ENCODE peak calls at places on chromosome 6, in nine cellular contexts. O, V, D, C, L, E, Z, G and M are unnamed samples.

GRCh38 chr6:105161411-105161810 is 18.4 kb downstream of the POPDC3 start:
- DNase-seq in Z (no peak), D (no peak), L (no peak), E (no peak), V (no peak), C (no peak), O (no peak), G (no peak), M (no peak)

GRCh38 chr6:116465246-116465645 is 4.1 kb downstream of the CALHM6 start:
- DNase-seq in V (no peak), L (no peak), O (no peak), Z (no peak), C (no peak), G (no peak), E (peak), D (no peak), M (no peak)

GRCh38 chr6:63783096-63783495 is 147.5 kb downstream of the PHF3 start:
- DNase-seq in E (no peak), Z (no peak), C (no peak), G (peak), D (no peak), O (no peak), V (no peak), L (no peak), M (no peak)

GRCh38 chr6:128124713-128125112 is 223.9 kb upstream of the THEMIS start:
- DNase-seq in L (peak), O (no peak), V (no peak), D (no peak), E (no peak), Z (no peak), C (no peak), G (no peak), M (no peak)

GRCh38 chr6:157536218-157536534 is 155.2 kb downstream of the ZDHHC14 start:
- DNase-seq in Z (no peak), D (no peak), V (no peak), O (no peak), C (no peak), G (no peak), L (no peak), E (no peak), M (no peak)

GRCh38 chr6:129555206-129555832 is 154.7 kb downstream of the ARHGAP18 start:
- DNase-seq in D (no peak), Z (no peak), V (no peak), C (no peak), L (peak), G (no peak), O (no peak), E (no peak), M (no peak)

GRCh38 chr6:125732398-125732797 is 17.0 kb upstream of the HEY2 start:
- DNase-seq in Z (no peak), E (no peak), V (no peak), G (no peak), L (no peak), D (no peak), C (no peak), O (no peak), M (no peak)

GRCh38 chr6:149443411-149444181 is 41.2 kb downstream of the ZC3H12D start:
- DNase-seq in C (no peak), O (no peak), G (no peak), V (no peak), E (no peak), L (peak), Z (no peak), D (no peak), M (no peak)

GRCh38 chr6:46262928-46263708 is 92.3 kb upstream of the ENPP5 start:
- DNase-seq in E (no peak), D (no peak), V (no peak), Z (no peak), C (no peak), G (no peak), L (no peak), O (no peak), M (no peak)

GRCh38 chr6:99912657-99913056 is 81.4 kb downstream of the MCHR2 start:
- DNase-seq in L (no peak), C (no peak), D (no peak), O (no peak), E (no peak), G (no peak), V (no peak), Z (no peak), M (no peak)

GRCh38 chr6:195861-196360 is 96.4 kb upstream of the DUSP22 start:
- DNase-seq in V (no peak), E (peak), L (no peak), O (no peak), Z (no peak), G (no peak), D (no peak), C (no peak), M (no peak)

GRCh38 chr6:30985490-30985889 is 2.0 kb downstream of the MUC21 start:
- DNase-seq in L (no peak), Z (no peak), D (no peak), V (no peak), C (no peak), E (no peak), O (no peak), G (no peak), M (no peak)

GRCh38 chr6:127367023-127367375 is 23.6 kb upstream of the ECHDC1 start:
- DNase-seq in D (no peak), C (no peak), L (peak), E (no peak), Z (no peak), G (no peak), V (no peak), O (no peak), M (no peak)

GRCh38 chr6:4819706-4820283 is 43.6 kb downstream of the CDYL start:
- DNase-seq in D (no peak), C (no peak), E (no peak), V (no peak), O (no peak), G (no peak), Z (no peak), L (no peak), M (no peak)

GRCh38 chr6:157946865-157947532 is 34.7 kb upstream of the SYNJ2 start:
- DNase-seq in L (no peak), Z (no peak), V (no peak), O (no peak), C (no peak), G (no peak), D (no peak), E (no peak), M (no peak)

GRCh38 chr6:126063512-126064146 is 77.3 kb downstream of the TRMT11 start:
- DNase-seq in D (no peak), G (no peak), V (peak), L (peak), E (no peak), Z (no peak), O (no peak), C (peak), M (no peak)

GRCh38 chr6:293185-294174 is 1.2 kb downstream of the DUSP22 start:
- DNase-seq in V (no peak), D (no peak), E (no peak), G (peak), O (peak), C (peak), L (peak), Z (no peak), M (no peak)

GRCh38 chr6:149899926-149900619 is 2.2 kb upstream of the RAET1E start:
- DNase-seq in L (no peak), E (no peak), C (no peak), O (no peak), Z (peak), V (no peak), D (no peak), G (no peak), M (no peak)

GRCh38 chr6:137402143-137402542 is 92.1 kb downstream of the OLIG3 start:
- DNase-seq in D (no peak), O (no peak), V (no peak), E (no peak), Z (no peak), C (no peak), L (no peak), G (no peak), M (no peak)

GRCh38 chr6:31559958-31560696 is 12.0 kb upstream of the LTA start:
- DNase-seq in C (no peak), D (no peak), G (peak), V (no peak), O (peak), Z (no peak), E (peak), L (peak), M (peak)

GRCh38 chr6:52363222-52363867 is 1.4 kb downstream of the PAQR8 start:
- DNase-seq in O (no peak), C (no peak), D (no peak), L (no peak), E (no peak), V (no peak), G (no peak), Z (no peak), M (no peak)

GRCh38 chr6:122322824-122323223 is 76.6 kb upstream of the HSF2 start:
- DNase-seq in O (no peak), G (no peak), E (no peak), D (no peak), Z (no peak), V (no peak), L (peak), C (no peak), M (no peak)

GRCh38 chr6:14889698-14890593 is 355.9 kb upstream of the JARID2 start:
- DNase-seq in D (no peak), C (no peak), G (no peak), E (no peak), L (no peak), O (no peak), V (no peak), Z (no peak), M (no peak)

GRCh38 chr6:8064638-8065518 is 689 bp upstream of the BLOC1S5 start:
- DNase-seq in G (no peak), Z (no peak), L (no peak), E (no peak), O (no peak), V (no peak), D (no peak), C (no peak), M (no peak)

GRCh38 chr6:10951675-10952282 is 64.9 kb downstream of the SYCP2L start:
- DNase-seq in G (no peak), C (no peak), O (no peak), L (peak), V (no peak), E (no peak), Z (no peak), D (no peak), M (peak)

GRCh38 chr6:153231048-153231635 is 100.1 kb upstream of the RGS17 start:
- DNase-seq in V (peak), C (peak), G (peak), O (peak), Z (no peak), L (peak), D (peak), E (peak), M (peak)

GRCh38 chr6:106117579-106117978 is 31.4 kb downstream of the PRDM1 start:
- DNase-seq in D (no peak), Z (no peak), C (no peak), O (no peak), L (no peak), G (no peak), E (no peak), V (no peak), M (no peak)

GRCh38 chr6:166940643-166941068 is 15.7 kb downstream of the RNASET2 start:
- DNase-seq in O (no peak), E (no peak), Z (no peak), G (no peak), L (no peak), V (no peak), C (no peak), D (no peak), M (no peak)

DNA sequence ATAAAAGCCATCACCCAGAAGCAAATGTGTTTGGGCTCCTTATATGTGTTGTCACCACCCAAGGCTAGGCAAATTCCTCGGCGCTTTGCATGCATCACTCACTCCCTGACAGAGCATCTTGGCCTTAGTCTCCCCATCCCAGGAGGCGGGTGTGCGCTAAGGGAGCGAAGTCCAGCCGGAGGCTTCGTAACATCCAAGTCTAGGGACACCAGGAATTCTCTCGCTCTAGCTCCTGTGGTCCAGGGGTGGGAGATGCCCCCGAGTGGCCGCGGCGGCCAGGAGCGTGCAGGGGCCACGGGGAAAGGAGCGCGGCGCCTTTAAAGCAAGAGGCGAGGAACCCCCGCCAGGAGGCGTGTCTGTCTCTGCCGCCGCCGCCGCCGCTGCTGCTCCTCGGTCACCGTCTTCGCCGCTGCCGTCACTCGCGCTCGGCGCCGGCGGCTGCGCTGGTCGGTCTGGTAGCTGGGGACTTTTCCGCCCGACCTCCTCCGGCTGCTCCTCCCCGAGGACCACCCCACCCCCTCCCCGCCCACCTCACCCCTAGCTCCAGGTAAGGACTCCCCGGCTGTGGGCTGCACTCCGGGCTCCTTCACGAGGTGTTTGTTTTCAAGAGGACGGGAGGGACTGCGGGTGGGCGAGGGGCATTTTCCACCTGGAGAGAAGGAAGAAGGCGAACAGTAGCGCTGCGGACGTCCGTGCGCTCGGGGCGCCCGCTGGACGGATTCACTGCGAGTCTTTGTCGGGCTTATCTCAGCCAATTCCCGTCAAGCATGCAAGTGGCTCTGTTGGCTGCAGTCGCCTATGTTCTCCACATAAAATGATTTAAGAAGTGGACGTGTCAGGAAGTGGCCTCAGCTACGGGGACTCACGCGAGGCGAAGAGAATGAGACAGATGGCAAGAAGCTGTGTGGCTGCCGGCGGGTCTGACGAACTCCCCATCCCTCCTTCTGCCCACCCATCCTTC is at the start of gene GRIK2:
- DNase-seq in E (no peak), C (peak), D (peak), Z (no peak), V (no peak), G (peak), L (peak), O (peak), M (peak)
- TF ChIP-seq CTCF in E (no peak), C (peak), D (peak), Z (no peak), V (peak), G (peak), L (peak), O (peak), M (peak)

DNA sequence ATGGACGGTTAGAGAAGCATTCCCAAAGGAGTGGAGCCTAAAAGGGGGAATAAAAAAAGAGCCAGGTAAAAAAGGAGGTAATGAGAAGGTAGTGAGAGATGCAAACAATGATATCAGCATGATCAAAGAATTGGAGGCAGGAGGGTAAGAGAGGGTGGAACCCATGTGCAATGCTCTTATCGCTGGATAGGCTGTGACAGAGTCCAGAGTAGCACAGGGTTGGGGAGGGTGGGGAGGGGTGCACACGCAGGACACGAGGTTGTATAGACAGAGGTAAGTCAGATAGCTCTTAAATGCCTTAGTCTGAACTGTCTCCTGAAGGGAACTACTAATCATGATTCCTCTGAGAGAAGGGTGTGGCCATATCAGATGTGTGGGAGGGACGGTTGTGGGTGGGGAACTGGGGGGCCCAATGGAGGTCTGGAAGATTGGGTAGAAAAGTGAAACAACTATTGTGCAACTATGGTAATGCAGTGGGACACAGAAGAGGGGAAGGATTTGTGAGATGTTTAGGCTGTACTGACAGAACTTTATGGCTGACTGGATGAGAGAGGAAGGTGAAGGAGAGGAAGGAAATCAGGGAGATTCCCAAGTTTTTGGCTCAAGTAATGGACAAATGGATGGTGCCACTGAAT is 354.8 kb downstream of the BTBD9 start:
- DNase-seq in D (no peak), Z (no peak), G (no peak), E (no peak), O (no peak), V (no peak), C (no peak), L (no peak), M (no peak)
- TF ChIP-seq CTCF in D (no peak), Z (no peak), G (no peak), E (no peak), O (no peak), V (no peak), C (no peak), L (no peak), M (no peak)

DNA sequence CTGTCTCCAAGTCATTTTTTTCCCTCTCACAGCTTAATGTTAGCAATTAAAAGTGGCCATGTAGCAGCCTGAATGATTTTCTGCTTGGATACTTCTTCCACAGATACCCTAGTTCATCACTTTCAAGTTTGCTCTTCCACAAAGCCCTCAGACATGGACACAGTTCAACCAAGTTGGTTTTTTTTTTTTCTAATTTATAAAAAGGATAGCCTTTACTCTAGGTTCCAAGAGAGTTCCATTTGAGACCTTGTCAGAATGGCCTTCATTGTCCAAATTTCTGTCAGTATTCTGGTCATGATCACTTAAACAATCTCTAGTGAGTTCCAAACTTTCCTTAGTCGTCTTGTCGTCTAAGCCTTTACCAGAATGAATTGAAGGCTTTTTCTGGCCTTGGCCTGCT is 40.0 kb downstream of the RSPH3 start:
- DNase-seq in L (no peak), E (no peak), V (no peak), Z (no peak), G (no peak), D (no peak), O (no peak), C (no peak), M (no peak)
- TF ChIP-seq CTCF in L (no peak), E (no peak), V (no peak), Z (no peak), G (no peak), D (no peak), O (no peak), C (no peak), M (no peak)

GRCh38 chr6:29014729-29015608 is 9.9 kb upstream of the ZNF311 start:
- DNase-seq in L (no peak), G (no peak), O (no peak), Z (no peak), D (no peak), C (no peak), V (no peak), E (no peak), M (peak)
- TF ChIP-seq CTCF in L (no peak), G (no peak), O (no peak), Z (no peak), D (peak), C (no peak), V (peak), E (no peak), M (peak)

GRCh38 chr6:77778527-77778926 is 125.7 kb downstream of the MEI4 start:
- DNase-seq in E (no peak), O (no peak), V (no peak), L (no peak), G (no peak), C (no peak), Z (peak), D (no peak), M (no peak)
- TF ChIP-seq CTCF in E (no peak), O (no peak), V (no peak), L (no peak), G (no peak), C (no peak), Z (no peak), D (no peak), M (no peak)

GRCh38 chr6:33746651-33747100 is at the start of gene IP6K3:
- DNase-seq in D (no peak), V (no peak), G (no peak), E (no peak), O (peak), L (no peak), C (peak), Z (no peak), M (no peak)

GRCh38 chr6:33744895-33745546 is 1.7 kb downstream of the IP6K3 start:
- DNase-seq in E (no peak), C (peak), L (no peak), V (no peak), Z (no peak), D (no peak), G (no peak), O (no peak), M (no peak)

GRCh38 chr6:33747823-33748222 is 1.1 kb upstream of the IP6K3 start:
- DNase-seq in E (no peak), D (no peak), Z (no peak), L (no peak), C (no peak), V (no peak), O (no peak), G (no peak), M (no peak)

GRCh38 chr6:33745558-33745957 is 1.1 kb downstream of the IP6K3 start:
- DNase-seq in O (no peak), D (no peak), V (no peak), G (no peak), Z (no peak), E (no peak), L (peak), C (no peak), M (no peak)

DNA sequence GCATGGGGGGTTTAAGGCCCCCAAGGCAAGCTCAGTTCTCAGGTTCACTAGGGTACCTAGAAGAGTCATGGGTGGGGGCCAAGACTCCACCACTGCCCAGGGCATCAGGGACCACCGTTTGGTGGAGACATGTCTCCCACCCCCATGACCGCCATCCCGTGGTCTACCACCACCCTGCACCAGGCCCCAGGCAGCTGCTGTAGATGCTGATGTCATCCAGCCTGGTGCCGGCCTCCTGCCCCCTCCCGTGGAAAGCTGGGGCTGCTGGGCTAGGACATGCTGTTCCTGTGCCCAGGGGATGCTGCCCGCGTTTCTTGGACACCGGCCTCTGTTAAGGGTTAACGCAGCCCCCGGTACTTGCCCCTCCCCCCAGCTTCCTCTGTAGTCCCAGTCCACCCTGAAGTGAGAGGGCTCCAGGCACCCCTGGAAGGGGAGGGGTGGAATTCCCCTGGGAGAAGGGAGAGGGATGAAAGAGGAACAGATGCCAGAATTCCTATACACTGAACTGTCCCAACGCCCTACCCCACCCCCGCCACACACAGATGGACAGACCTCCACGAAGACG is 587 bp downstream of the IP6K3 start:
- DNase-seq in O (peak), E (no peak), V (no peak), G (no peak), L (peak), D (no peak), Z (no peak), C (peak), M (no peak)
- TF ChIP-seq CTCF in O (no peak), E (no peak), V (no peak), G (no peak), L (peak), D (no peak), Z (no peak), C (no peak), M (no peak)

GRCh38 chr6:70520575-70520974 is 46.2 kb upstream of the SDHAF4 start:
- DNase-seq in V (no peak), L (peak), C (no peak), E (no peak), O (no peak), D (no peak), G (no peak), Z (no peak), M (no peak)
- TF ChIP-seq CTCF in V (peak), L (peak), C (no peak), E (no peak), O (peak), D (peak), G (peak), Z (no peak), M (no peak)